ENCODE peak calls at places on chromosomes 11 and 22, in nine cellular contexts. S, H, B, D, C, E, U, T and K are unnamed samples.

GRCh38 chr11:42958635-42959034 is 353.2 kb upstream of the API5 start:
- DNase-seq in H (no peak), T (no peak), D (no peak), U (no peak), B (no peak), S (no peak), E (no peak), C (no peak), K (no peak)

GRCh38 chr11:105357764-105358163 is 218.2 kb upstream of the CARD18 start:
- DNase-seq in E (no peak), S (no peak), T (peak), C (no peak), B (no peak), H (peak), D (no peak), U (no peak), K (no peak)

GRCh38 chr11:58786693-58787092 is 55.0 kb upstream of the GLYAT start:
- DNase-seq in U (no peak), D (no peak), H (no peak), C (no peak), S (no peak), T (no peak), B (no peak), E (no peak), K (no peak)

GRCh38 chr22:33922268-33922667 is 2.0 kb upstream of the LARGE1 start:
- DNase-seq in B (peak), T (peak), C (no peak), S (no peak), E (no peak), D (no peak), U (peak), H (peak), K (peak)

GRCh38 chr11:132531921-132532320 is 1000.4 kb downstream of the OPCML start:
- DNase-seq in B (no peak), S (no peak), T (no peak), C (no peak), D (no peak), E (no peak), U (no peak), H (no peak), K (no peak)

GRCh38 chr11:110519816-110520215 is 90.1 kb downstream of the FDX1 start:
- DNase-seq in C (no peak), H (no peak), E (no peak), S (no peak), U (no peak), D (no peak), T (no peak), B (no peak), K (no peak)

GRCh38 chr11:102256251-102256650 is 61.0 kb upstream of the BIRC3 start:
- DNase-seq in H (no peak), U (no peak), B (no peak), C (no peak), D (no peak), S (no peak), T (peak), E (peak), K (no peak)

GRCh38 chr22:25490869-25491268 is 73.6 kb upstream of the GRK3 start:
- DNase-seq in B (no peak), U (peak), C (no peak), E (no peak), H (no peak), D (no peak), S (no peak), T (no peak), K (no peak)

GRCh38 chr22:46866591-46866990 is 104.1 kb downstream of the TBC1D22A start:
- DNase-seq in C (no peak), U (no peak), H (no peak), D (no peak), E (peak), B (no peak), S (no peak), T (peak), K (no peak)

GRCh38 chr11:130403301-130403804 is 25.1 kb downstream of the ADAMTS8 start:
- DNase-seq in E (peak), S (peak), C (no peak), H (no peak), B (peak), T (peak), U (peak), D (peak), K (no peak)

GRCh38 chr11:67463680-67464410 is 5.2 kb downstream of the TMEM134 start:
- DNase-seq in S (no peak), U (no peak), C (peak), B (peak), E (peak), H (no peak), D (peak), T (no peak), K (peak)

DNA sequence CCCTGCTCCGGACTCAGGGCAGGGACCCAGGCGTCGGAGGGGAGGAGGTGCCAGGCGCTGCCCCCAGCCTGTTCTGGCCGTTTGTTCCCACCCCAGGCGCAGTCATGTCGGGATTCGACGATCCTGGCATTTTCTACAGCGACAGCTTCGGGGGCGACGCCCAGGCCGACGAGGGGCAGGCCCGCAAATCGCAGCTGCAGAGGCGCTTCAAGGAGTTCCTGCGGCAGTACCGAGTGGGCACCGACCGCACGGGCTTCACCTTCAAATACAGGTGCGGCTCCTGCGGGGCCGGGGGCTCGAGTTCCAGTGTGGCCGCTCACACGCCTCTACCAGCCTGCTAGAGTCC is 368 bp downstream of the MCM5 start:
- DNase-seq in U (no peak), D (no peak), B (no peak), E (no peak), S (no peak), C (no peak), H (peak), T (no peak), K (no peak)
- H3K27ac ChIP-seq in U (peak), D (no peak), B (no peak), E (peak), S (peak), C (peak), H (no peak), T (peak), K (peak)

GRCh38 chr22:17269224-17269606 is 50.0 kb upstream of the ADA2 start:
- DNase-seq in B (no peak), S (no peak), C (no peak), E (no peak), D (no peak), U (no peak), T (no peak), H (no peak), K (no peak)
- H3K27ac ChIP-seq in B (no peak), S (no peak), C (no peak), E (no peak), D (no peak), U (no peak), T (no peak), H (no peak), K (no peak)

GRCh38 chr11:84419576-84419975 is 1133.4 kb upstream of the CCDC90B start:
- DNase-seq in S (no peak), U (no peak), C (no peak), H (no peak), B (no peak), E (no peak), D (no peak), T (no peak), K (no peak)
- H3K27ac ChIP-seq in S (no peak), U (no peak), C (no peak), H (no peak), B (no peak), E (no peak), D (no peak), T (no peak), K (no peak)

GRCh38 chr11:112776834-112777793 is 184.1 kb upstream of the NCAM1 start:
- DNase-seq in U (no peak), E (no peak), H (peak), S (no peak), C (no peak), D (no peak), T (no peak), B (no peak), K (no peak)

GRCh38 chr11:112783945-112784322 is 177.3 kb upstream of the NCAM1 start:
- DNase-seq in T (no peak), U (no peak), B (no peak), D (no peak), E (no peak), C (no peak), S (no peak), H (no peak), K (no peak)

GRCh38 chr11:112780351-112781043 is 180.7 kb upstream of the NCAM1 start:
- DNase-seq in S (no peak), U (no peak), T (peak), D (peak), H (no peak), E (peak), C (no peak), B (peak), K (no peak)

GRCh38 chr11:112773256-112773655 is 188.0 kb upstream of the NCAM1 start:
- DNase-seq in U (peak), T (no peak), S (no peak), C (no peak), H (no peak), B (no peak), E (no peak), D (no peak), K (no peak)

DNA sequence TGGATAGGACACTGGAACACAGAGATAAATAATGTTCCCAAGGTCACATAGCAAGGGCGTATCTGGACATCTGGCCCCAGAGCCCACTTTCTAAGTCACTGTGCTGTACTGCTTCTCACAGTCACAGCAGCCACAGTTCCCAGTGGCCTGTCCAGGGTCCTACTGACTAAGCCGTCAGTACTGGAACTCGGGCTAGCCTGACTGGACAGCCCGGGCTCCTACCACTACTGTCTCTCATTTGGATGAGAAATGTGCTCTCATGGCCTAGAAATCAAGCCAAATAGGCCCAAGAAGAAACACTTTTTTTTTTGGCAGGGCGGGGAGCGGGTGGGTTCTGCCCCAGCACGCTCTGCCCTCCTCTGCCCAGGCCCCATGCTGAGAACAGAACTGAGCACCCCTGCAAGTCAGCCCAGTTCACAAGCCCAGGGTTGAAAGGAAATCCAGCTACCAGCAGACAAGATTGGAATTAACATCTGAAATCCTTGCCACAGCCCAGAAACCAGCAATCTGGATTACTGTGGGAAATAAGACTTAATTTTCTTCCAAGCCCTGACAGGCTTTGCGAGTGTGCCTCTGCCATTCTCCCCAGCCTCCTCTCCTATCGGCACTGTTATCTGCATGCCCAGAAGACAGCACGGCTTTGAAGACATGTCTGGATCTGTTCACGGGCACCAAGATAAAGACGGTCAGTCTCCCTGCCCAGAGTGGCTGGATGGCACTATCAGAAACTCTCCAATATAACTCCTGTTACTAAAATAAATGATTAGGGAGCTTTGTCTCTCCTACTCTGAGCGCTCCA is 182.9 kb upstream of the NCAM1 start:
- DNase-seq in S (no peak), C (no peak), D (no peak), B (no peak), U (no peak), T (no peak), H (peak), E (no peak), K (no peak)
- H3K27ac ChIP-seq in S (no peak), C (no peak), D (no peak), B (no peak), U (no peak), T (no peak), H (peak), E (no peak), K (no peak)

DNA sequence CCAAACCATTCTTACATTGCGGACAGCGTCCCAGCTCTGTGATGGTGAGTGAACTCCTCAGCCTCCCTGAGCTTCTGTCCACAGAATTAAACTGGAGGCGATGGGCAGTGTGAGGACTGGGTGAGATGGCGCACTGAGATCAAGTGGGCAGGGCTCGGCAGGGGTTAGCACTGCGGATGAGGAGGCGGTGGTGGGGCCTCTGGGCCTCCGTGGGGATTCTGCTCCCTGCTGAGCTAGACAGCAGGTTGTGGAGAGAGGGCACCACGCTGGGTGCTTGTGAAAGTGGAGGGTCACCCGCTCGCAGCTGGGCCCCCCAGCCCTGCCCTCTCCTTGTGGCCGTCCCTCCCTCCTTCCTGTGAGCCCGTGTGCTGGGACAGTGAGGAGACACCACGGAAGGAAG is 25.6 kb upstream of the PARVG start:
- DNase-seq in C (no peak), U (no peak), D (no peak), E (no peak), T (no peak), H (no peak), B (peak), S (no peak), K (no peak)
- H3K27ac ChIP-seq in C (no peak), U (no peak), D (no peak), E (no peak), T (no peak), H (no peak), B (no peak), S (no peak), K (no peak)

GRCh38 chr22:36073476-36073875 is 44.9 kb upstream of the RBFOX2 start:
- DNase-seq in U (no peak), S (no peak), C (no peak), B (no peak), E (no peak), D (no peak), H (no peak), T (peak), K (no peak)

GRCh38 chr22:36077261-36077660 is 48.6 kb upstream of the RBFOX2 start:
- DNase-seq in C (no peak), B (no peak), H (no peak), U (no peak), E (no peak), S (no peak), D (no peak), T (peak), K (no peak)

GRCh38 chr22:36075230-36075629 is 46.6 kb upstream of the RBFOX2 start:
- DNase-seq in C (no peak), B (no peak), T (no peak), D (no peak), S (no peak), E (no peak), H (no peak), U (no peak), K (no peak)

GRCh38 chr22:36079041-36079440 is 50.4 kb upstream of the RBFOX2 start:
- DNase-seq in U (no peak), D (no peak), B (no peak), S (no peak), C (no peak), E (no peak), H (no peak), T (no peak), K (no peak)

GRCh38 chr22:36075724-36076123 is 47.1 kb upstream of the RBFOX2 start:
- DNase-seq in T (no peak), S (no peak), D (no peak), H (no peak), E (no peak), B (no peak), U (no peak), C (no peak), K (no peak)
- H3K27ac ChIP-seq in T (no peak), S (no peak), D (no peak), H (no peak), E (no peak), B (no peak), U (no peak), C (no peak), K (no peak)

GRCh38 chr11:121336279-121336947 is 43.8 kb downstream of the SC5D start:
- DNase-seq in S (no peak), U (no peak), E (no peak), D (no peak), H (no peak), T (no peak), B (no peak), C (no peak), K (no peak)
- H3K27ac ChIP-seq in S (no peak), U (no peak), E (no peak), D (no peak), H (no peak), T (no peak), B (no peak), C (no peak), K (no peak)

GRCh38 chr22:44972363-44973083 is 37.3 kb downstream of the PHF21B start:
- DNase-seq in B (no peak), T (peak), C (no peak), H (no peak), D (no peak), S (no peak), U (peak), E (no peak), K (no peak)

GRCh38 chr22:44971651-44972362 is 38.0 kb downstream of the PHF21B start:
- DNase-seq in C (no peak), T (no peak), S (no peak), B (no peak), E (no peak), H (no peak), U (no peak), D (no peak), K (no peak)

GRCh38 chr22:44979154-44979553 is 30.7 kb downstream of the PHF21B start:
- DNase-seq in C (no peak), T (no peak), B (no peak), D (no peak), S (no peak), U (no peak), H (no peak), E (no peak), K (no peak)

GRCh38 chr22:44973829-44974228 is 36.0 kb downstream of the PHF21B start:
- DNase-seq in T (no peak), C (no peak), H (no peak), E (no peak), B (no peak), D (no peak), S (no peak), U (no peak), K (no peak)

GRCh38 chr22:44975444-44976262 is 34.2 kb downstream of the PHF21B start:
- DNase-seq in E (peak), S (peak), U (peak), T (peak), D (no peak), H (peak), C (peak), B (peak), K (peak)
- H3K27ac ChIP-seq in E (no peak), S (no peak), U (no peak), T (no peak), D (no peak), H (no peak), C (no peak), B (no peak), K (no peak)